ENCODE peak calls at places on chromosome 18, in ten cellular contexts. One of them, this sample, is unnamed.

GRCh38 chr18:66682855-66683322 is 79.0 kb upstream of the CDH19 start:
- DNase-seq in uterus: no peak
- DNase-seq in CD8-positive, alpha-beta T cell: no peak
- DNase-seq in ascending aorta: no peak
- DNase-seq in fibroblast of lung: no peak
- DNase-seq in heart right ventricle: no peak
- DNase-seq in Peyer's patch: no peak
- DNase-seq in SK-N-SH: peak; percentile 52
- DNase-seq in tibial artery: no peak
- DNase-seq in right lobe of liver: no peak
- DNase-seq in this sample: no peak

GRCh38 chr18:72895548-72895947 is 27.8 kb upstream of the NETO1 start:
- DNase-seq in uterus: no peak
- DNase-seq in CD8-positive, alpha-beta T cell: no peak
- DNase-seq in ascending aorta: no peak
- DNase-seq in fibroblast of lung: no peak
- DNase-seq in heart right ventricle: no peak
- DNase-seq in Peyer's patch: no peak
- DNase-seq in SK-N-SH: no peak
- DNase-seq in tibial artery: no peak
- DNase-seq in right lobe of liver: no peak
- DNase-seq in this sample: no peak

GRCh38 chr18:51279367-51279984 is 82.0 kb upstream of the MEX3C start:
- DNase-seq in uterus: no peak
- DNase-seq in CD8-positive, alpha-beta T cell: no peak
- DNase-seq in ascending aorta: no peak
- DNase-seq in fibroblast of lung: no peak
- DNase-seq in heart right ventricle: no peak
- DNase-seq in Peyer's patch: no peak
- DNase-seq in SK-N-SH: no peak
- DNase-seq in tibial artery: no peak
- DNase-seq in right lobe of liver: no peak
- DNase-seq in this sample: peak; percentile 74

GRCh38 chr18:24014062-24014985 is at the start of gene TTC39C:
- DNase-seq in uterus: peak; percentile 81
- DNase-seq in CD8-positive, alpha-beta T cell: peak; percentile 55
- DNase-seq in ascending aorta: peak; percentile 86
- DNase-seq in fibroblast of lung: peak; percentile 66
- DNase-seq in heart right ventricle: peak; percentile 69
- DNase-seq in Peyer's patch: peak; percentile 75
- DNase-seq in SK-N-SH: peak; percentile 91
- DNase-seq in tibial artery: peak; percentile 80
- DNase-seq in right lobe of liver: peak; percentile 89
- DNase-seq in this sample: peak; percentile 47

GRCh38 chr18:49566985-49567384 is 5.1 kb downstream of the LIPG start:
- DNase-seq in uterus: no peak
- DNase-seq in CD8-positive, alpha-beta T cell: no peak
- DNase-seq in ascending aorta: no peak
- DNase-seq in fibroblast of lung: no peak
- DNase-seq in heart right ventricle: no peak
- DNase-seq in Peyer's patch: no peak
- DNase-seq in SK-N-SH: no peak
- DNase-seq in tibial artery: no peak
- DNase-seq in right lobe of liver: no peak
- DNase-seq in this sample: no peak

GRCh38 chr18:48928787-48929186 is 22.0 kb downstream of the SMAD7 start:
- DNase-seq in uterus: no peak
- DNase-seq in CD8-positive, alpha-beta T cell: peak; percentile 71
- DNase-seq in ascending aorta: peak; percentile 89
- DNase-seq in fibroblast of lung: peak; percentile 67
- DNase-seq in heart right ventricle: peak; percentile 65
- DNase-seq in Peyer's patch: peak; percentile 92
- DNase-seq in SK-N-SH: peak; percentile 73
- DNase-seq in tibial artery: peak; percentile 89
- DNase-seq in right lobe of liver: no peak
- DNase-seq in this sample: no peak

GRCh38 chr18:9249254-9249653 is 85.3 kb upstream of the TWSG1 start:
- DNase-seq in uterus: no peak
- DNase-seq in CD8-positive, alpha-beta T cell: no peak
- DNase-seq in ascending aorta: no peak
- DNase-seq in fibroblast of lung: no peak
- DNase-seq in heart right ventricle: no peak
- DNase-seq in Peyer's patch: no peak
- DNase-seq in SK-N-SH: no peak
- DNase-seq in tibial artery: no peak
- DNase-seq in right lobe of liver: no peak
- DNase-seq in this sample: no peak

GRCh38 chr18:10056506-10056905 is 142.7 kb downstream of the VAPA start:
- DNase-seq in uterus: peak; percentile 14
- DNase-seq in CD8-positive, alpha-beta T cell: no peak
- DNase-seq in ascending aorta: no peak
- DNase-seq in fibroblast of lung: no peak
- DNase-seq in heart right ventricle: no peak
- DNase-seq in Peyer's patch: no peak
- DNase-seq in SK-N-SH: no peak
- DNase-seq in tibial artery: peak; percentile 57
- DNase-seq in right lobe of liver: no peak
- DNase-seq in this sample: no peak

GRCh38 chr18:70183441-70183840 is 22.0 kb downstream of the RTTN start:
- DNase-seq in uterus: no peak
- DNase-seq in CD8-positive, alpha-beta T cell: no peak
- DNase-seq in ascending aorta: no peak
- DNase-seq in fibroblast of lung: no peak
- DNase-seq in heart right ventricle: no peak
- DNase-seq in Peyer's patch: no peak
- DNase-seq in SK-N-SH: no peak
- DNase-seq in tibial artery: no peak
- DNase-seq in right lobe of liver: no peak
- DNase-seq in this sample: no peak

GRCh38 chr18:12478269-12479057 is 70.7 kb downstream of the PRELID3A start:
- DNase-seq in uterus: no peak
- DNase-seq in CD8-positive, alpha-beta T cell: no peak
- DNase-seq in ascending aorta: no peak
- DNase-seq in fibroblast of lung: no peak
- DNase-seq in heart right ventricle: no peak
- DNase-seq in Peyer's patch: no peak
- DNase-seq in SK-N-SH: no peak
- DNase-seq in tibial artery: no peak
- DNase-seq in right lobe of liver: no peak
- DNase-seq in this sample: no peak
- TF ChIP-seq CTCF in uterus: no peak
- TF ChIP-seq CTCF in CD8-positive, alpha-beta T cell: no peak
- TF ChIP-seq CTCF in ascending aorta: no peak
- TF ChIP-seq CTCF in fibroblast of lung: peak; percentile 18
- TF ChIP-seq CTCF in heart right ventricle: no peak
- TF ChIP-seq CTCF in Peyer's patch: no peak
- TF ChIP-seq CTCF in SK-N-SH: peak; percentile 16
- TF ChIP-seq CTCF in tibial artery: no peak
- TF ChIP-seq CTCF in right lobe of liver: no peak
- TF ChIP-seq CTCF in this sample: peak; percentile 29

DNA sequence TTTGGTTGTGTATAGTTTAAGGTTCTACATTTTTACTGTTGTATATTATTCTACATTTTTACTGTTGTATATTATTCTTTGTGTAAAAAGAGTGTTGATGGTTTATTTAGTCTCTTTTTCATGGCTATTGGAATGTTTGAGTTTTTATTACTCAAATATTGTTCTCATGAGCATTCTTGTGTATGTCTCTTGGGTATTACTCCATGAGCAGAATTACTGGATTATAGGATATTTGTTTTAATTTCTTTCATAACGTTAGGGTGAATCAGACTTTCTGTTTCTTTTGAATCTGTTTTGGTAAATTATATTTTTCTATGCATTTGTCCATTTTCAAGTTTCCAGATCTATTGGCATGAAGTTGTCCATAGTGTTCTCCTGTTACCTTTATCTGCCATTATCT is 111.6 kb downstream of the DYNAP start:
- DNase-seq in uterus: no peak
- DNase-seq in CD8-positive, alpha-beta T cell: no peak
- DNase-seq in ascending aorta: no peak
- DNase-seq in fibroblast of lung: no peak
- DNase-seq in heart right ventricle: no peak
- DNase-seq in Peyer's patch: no peak
- DNase-seq in SK-N-SH: no peak
- DNase-seq in tibial artery: no peak
- DNase-seq in right lobe of liver: no peak
- DNase-seq in this sample: no peak
- H3K9me3 ChIP-seq in uterus: no peaks in the 10 kb centered on the region
- H3K9me3 ChIP-seq in CD8-positive, alpha-beta T cell: no peaks in the 10 kb centered on the region
- H3K9me3 ChIP-seq in ascending aorta: no peaks in the 10 kb centered on the region
- H3K9me3 ChIP-seq in fibroblast of lung: no peaks in the 10 kb centered on the region
- H3K9me3 ChIP-seq in heart right ventricle: no peaks in the 10 kb centered on the region
- H3K9me3 ChIP-seq in Peyer's patch: no peaks in the 10 kb centered on the region
- H3K9me3 ChIP-seq in SK-N-SH: no peaks in the 10 kb centered on the region
- H3K9me3 ChIP-seq in tibial artery: no peaks in the 10 kb centered on the region
- H3K9me3 ChIP-seq in right lobe of liver: no peaks in the 10 kb centered on the region
- H3K9me3 ChIP-seq in this sample: no peaks in the 10 kb centered on the region

GRCh38 chr18:76975577-76976110 is 153.3 kb downstream of the ZNF236 start:
- DNase-seq in uterus: no peak
- DNase-seq in CD8-positive, alpha-beta T cell: no peak
- DNase-seq in ascending aorta: peak; percentile 54
- DNase-seq in fibroblast of lung: no peak
- DNase-seq in heart right ventricle: no peak
- DNase-seq in Peyer's patch: no peak
- DNase-seq in SK-N-SH: no peak
- DNase-seq in tibial artery: no peak
- DNase-seq in right lobe of liver: no peak
- DNase-seq in this sample: no peak

GRCh38 chr18:76977681-76978234 is 154.8 kb downstream of the MBP start:
- DNase-seq in uterus: no peak
- DNase-seq in CD8-positive, alpha-beta T cell: no peak
- DNase-seq in ascending aorta: peak; percentile 41
- DNase-seq in fibroblast of lung: peak; percentile 17
- DNase-seq in heart right ventricle: no peak
- DNase-seq in Peyer's patch: peak; percentile 12
- DNase-seq in SK-N-SH: no peak
- DNase-seq in tibial artery: no peak
- DNase-seq in right lobe of liver: no peak
- DNase-seq in this sample: no peak

GRCh38 chr18:76979111-76979751 is 153.4 kb downstream of the MBP start:
- DNase-seq in uterus: no peak
- DNase-seq in CD8-positive, alpha-beta T cell: no peak
- DNase-seq in ascending aorta: peak; percentile 57
- DNase-seq in fibroblast of lung: no peak
- DNase-seq in heart right ventricle: no peak
- DNase-seq in Peyer's patch: peak; percentile 14
- DNase-seq in SK-N-SH: no peak
- DNase-seq in tibial artery: no peak
- DNase-seq in right lobe of liver: no peak
- DNase-seq in this sample: no peak

GRCh38 chr18:76978616-76979015 is 154.0 kb downstream of the MBP start:
- DNase-seq in uterus: no peak
- DNase-seq in CD8-positive, alpha-beta T cell: no peak
- DNase-seq in ascending aorta: peak; percentile 25
- DNase-seq in fibroblast of lung: no peak
- DNase-seq in heart right ventricle: no peak
- DNase-seq in Peyer's patch: peak; percentile 47
- DNase-seq in SK-N-SH: no peak
- DNase-seq in tibial artery: no peak
- DNase-seq in right lobe of liver: no peak
- DNase-seq in this sample: no peak

DNA sequence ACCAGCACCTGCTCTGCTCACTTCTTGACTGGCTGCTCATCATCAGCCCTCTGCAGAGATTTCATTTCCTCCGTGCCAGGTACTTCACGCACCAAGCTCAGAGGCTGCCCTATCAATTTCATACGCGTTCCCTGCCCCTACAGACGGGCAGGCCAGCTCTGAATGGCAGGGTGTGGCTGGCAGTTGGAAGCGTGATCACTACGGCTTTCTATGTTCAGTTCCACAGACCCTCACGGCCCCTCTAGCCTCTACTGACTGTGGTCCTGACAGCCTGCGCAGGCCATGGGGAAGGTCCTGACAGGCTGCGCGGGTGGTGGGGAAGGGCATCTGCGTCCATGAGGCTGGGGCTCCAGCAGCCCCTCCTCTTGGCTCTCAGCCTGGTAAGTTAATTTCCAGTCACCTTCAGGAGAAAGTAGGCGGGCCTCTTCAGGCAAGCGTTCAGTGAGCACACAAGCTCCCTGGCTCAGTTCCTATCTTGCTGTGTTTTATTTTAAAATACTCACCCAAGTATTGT is 154.8 kb downstream of the ZNF236 start:
- DNase-seq in uterus: no peak
- DNase-seq in CD8-positive, alpha-beta T cell: no peak
- DNase-seq in ascending aorta: peak; percentile 52
- DNase-seq in fibroblast of lung: no peak
- DNase-seq in heart right ventricle: no peak
- DNase-seq in Peyer's patch: peak; percentile 15
- DNase-seq in SK-N-SH: no peak
- DNase-seq in tibial artery: no peak
- DNase-seq in right lobe of liver: no peak
- DNase-seq in this sample: no peak
- H3K4me1 ChIP-seq in uterus: no peaks in the 10 kb centered on the region
- H3K4me1 ChIP-seq in CD8-positive, alpha-beta T cell: no peaks in the 10 kb centered on the region
- H3K4me1 ChIP-seq in ascending aorta: no peaks in the 10 kb centered on the region
- H3K4me1 ChIP-seq in fibroblast of lung: no peaks in the 10 kb centered on the region
- H3K4me1 ChIP-seq in heart right ventricle: peaks cover 7% of the 10 kb centered on the region
- H3K4me1 ChIP-seq in Peyer's patch: no peaks in the 10 kb centered on the region
- H3K4me1 ChIP-seq in SK-N-SH: no peaks in the 10 kb centered on the region
- H3K4me1 ChIP-seq in tibial artery: no peaks in the 10 kb centered on the region
- H3K4me1 ChIP-seq in right lobe of liver: no peaks in the 10 kb centered on the region
- H3K4me1 ChIP-seq in this sample: no peaks in the 10 kb centered on the region

GRCh38 chr18:39772155-39772919 is 2182.7 kb upstream of the PIK3C3 start:
- DNase-seq in uterus: no peak
- DNase-seq in CD8-positive, alpha-beta T cell: no peak
- DNase-seq in ascending aorta: no peak
- DNase-seq in fibroblast of lung: peak; percentile 58
- DNase-seq in heart right ventricle: no peak
- DNase-seq in Peyer's patch: no peak
- DNase-seq in SK-N-SH: no peak
- DNase-seq in tibial artery: no peak
- DNase-seq in right lobe of liver: no peak
- DNase-seq in this sample: no peak

GRCh38 chr18:39776766-39777165 is 2178.3 kb upstream of the PIK3C3 start:
- DNase-seq in uterus: no peak
- DNase-seq in CD8-positive, alpha-beta T cell: no peak
- DNase-seq in ascending aorta: no peak
- DNase-seq in fibroblast of lung: no peak
- DNase-seq in heart right ventricle: no peak
- DNase-seq in Peyer's patch: no peak
- DNase-seq in SK-N-SH: no peak
- DNase-seq in tibial artery: no peak
- DNase-seq in right lobe of liver: no peak
- DNase-seq in this sample: no peak

GRCh38 chr18:39773656-39774055 is 2181.4 kb upstream of the PIK3C3 start:
- DNase-seq in uterus: no peak
- DNase-seq in CD8-positive, alpha-beta T cell: no peak
- DNase-seq in ascending aorta: no peak
- DNase-seq in fibroblast of lung: peak; percentile 31
- DNase-seq in heart right ventricle: no peak
- DNase-seq in Peyer's patch: no peak
- DNase-seq in SK-N-SH: no peak
- DNase-seq in tibial artery: no peak
- DNase-seq in right lobe of liver: no peak
- DNase-seq in this sample: no peak

GRCh38 chr18:39770399-39770798 is 2184.6 kb upstream of the PIK3C3 start:
- DNase-seq in uterus: no peak
- DNase-seq in CD8-positive, alpha-beta T cell: no peak
- DNase-seq in ascending aorta: no peak
- DNase-seq in fibroblast of lung: no peak
- DNase-seq in heart right ventricle: no peak
- DNase-seq in Peyer's patch: no peak
- DNase-seq in SK-N-SH: no peak
- DNase-seq in tibial artery: no peak
- DNase-seq in right lobe of liver: no peak
- DNase-seq in this sample: no peak

GRCh38 chr18:39774957-39775582 is 2180.0 kb upstream of the PIK3C3 start:
- DNase-seq in uterus: no peak
- DNase-seq in CD8-positive, alpha-beta T cell: no peak
- DNase-seq in ascending aorta: no peak
- DNase-seq in fibroblast of lung: no peak
- DNase-seq in heart right ventricle: no peak
- DNase-seq in Peyer's patch: no peak
- DNase-seq in SK-N-SH: no peak
- DNase-seq in tibial artery: no peak
- DNase-seq in right lobe of liver: no peak
- DNase-seq in this sample: no peak
- TF ChIP-seq CTCF in uterus: no peak
- TF ChIP-seq CTCF in CD8-positive, alpha-beta T cell: no peak
- TF ChIP-seq CTCF in ascending aorta: no peak
- TF ChIP-seq CTCF in fibroblast of lung: no peak
- TF ChIP-seq CTCF in heart right ventricle: no peak
- TF ChIP-seq CTCF in Peyer's patch: no peak
- TF ChIP-seq CTCF in SK-N-SH: no peak
- TF ChIP-seq CTCF in tibial artery: no peak
- TF ChIP-seq CTCF in right lobe of liver: no peak
- TF ChIP-seq CTCF in this sample: no peak